ENCODE peak calls at places on chromosome 1, in ten cellular contexts. R, M, P, F, W, S, I, C, Y and J are unnamed samples.

GRCh38 chr1:6743189-6744101 is 41.8 kb upstream of the CAMTA1 start:
- DNase-seq in R (peak; percentile 92), M (peak; percentile 45), P (peak; percentile 14), F (peak; percentile 79), W (peak; percentile 78), S (peak; percentile 88), I (peak; percentile 82), C (peak; percentile 26), Y (no peak), J (no peak)

GRCh38 chr1:236129315-236129714 is 13.0 kb upstream of the GPR137B start:
- DNase-seq in R (no peak), M (no peak), P (no peak), F (no peak), W (no peak), S (no peak), I (no peak), C (no peak), Y (no peak), J (peak; percentile 25)

GRCh38 chr1:94858276-94858675 is 38.1 kb downstream of the SLC44A3 start:
- DNase-seq in R (no peak), M (peak; percentile 70), P (no peak), F (no peak), W (no peak), S (peak; percentile 12), I (peak; percentile 48), C (peak; percentile 18), Y (no peak), J (no peak)

GRCh38 chr1:26972390-26972789 is 12.1 kb upstream of the KDF1 start:
- DNase-seq in R (no peak), M (no peak), P (no peak), F (no peak), W (no peak), S (peak; percentile 54), I (no peak), C (no peak), Y (no peak), J (no peak)

GRCh38 chr1:24501371-24502167 is 1.1 kb upstream of the RCAN3 start:
- DNase-seq in R (no peak), M (peak; percentile 42), P (peak; percentile 60), F (no peak), W (no peak), S (peak; percentile 10), I (no peak), C (no peak), Y (no peak), J (no peak)

GRCh38 chr1:156394835-156395461 is 25.9 kb downstream of the RHBG start:
- DNase-seq in R (no peak), M (no peak), P (no peak), F (no peak), W (no peak), S (no peak), I (no peak), C (no peak), Y (no peak), J (no peak)

GRCh38 chr1:78370356-78370755 is 120.4 kb upstream of the PTGFR start:
- DNase-seq in R (peak; percentile 72), M (no peak), P (no peak), F (peak; percentile 16), W (peak; percentile 34), S (peak; percentile 91), I (peak; percentile 58), C (peak; percentile 16), Y (no peak), J (no peak)

GRCh38 chr1:243233908-243234307 is 21.2 kb downstream of the CEP170 start:
- DNase-seq in R (peak; percentile 91), M (no peak), P (no peak), F (peak; percentile 70), W (peak; percentile 53), S (peak; percentile 89), I (peak; percentile 37), C (no peak), Y (no peak), J (no peak)

GRCh38 chr1:92410706-92411105 is 76.0 kb downstream of the GFI1 start:
- DNase-seq in R (no peak), M (no peak), P (peak; percentile 32), F (no peak), W (no peak), S (no peak), I (no peak), C (no peak), Y (no peak), J (no peak)

GRCh38 chr1:99481391-99481996 is 164.4 kb upstream of the PALMD start:
- DNase-seq in R (peak; percentile 77), M (no peak), P (peak; percentile 23), F (peak; percentile 58), W (peak; percentile 59), S (peak; percentile 70), I (peak; percentile 62), C (no peak), Y (no peak), J (peak; percentile 45)

GRCh38 chr1:78388275-78388674 is 102.5 kb upstream of the PTGFR start:
- DNase-seq in R (no peak), M (no peak), P (no peak), F (no peak), W (no peak), S (no peak), I (no peak), C (no peak), Y (no peak), J (no peak)

DNA sequence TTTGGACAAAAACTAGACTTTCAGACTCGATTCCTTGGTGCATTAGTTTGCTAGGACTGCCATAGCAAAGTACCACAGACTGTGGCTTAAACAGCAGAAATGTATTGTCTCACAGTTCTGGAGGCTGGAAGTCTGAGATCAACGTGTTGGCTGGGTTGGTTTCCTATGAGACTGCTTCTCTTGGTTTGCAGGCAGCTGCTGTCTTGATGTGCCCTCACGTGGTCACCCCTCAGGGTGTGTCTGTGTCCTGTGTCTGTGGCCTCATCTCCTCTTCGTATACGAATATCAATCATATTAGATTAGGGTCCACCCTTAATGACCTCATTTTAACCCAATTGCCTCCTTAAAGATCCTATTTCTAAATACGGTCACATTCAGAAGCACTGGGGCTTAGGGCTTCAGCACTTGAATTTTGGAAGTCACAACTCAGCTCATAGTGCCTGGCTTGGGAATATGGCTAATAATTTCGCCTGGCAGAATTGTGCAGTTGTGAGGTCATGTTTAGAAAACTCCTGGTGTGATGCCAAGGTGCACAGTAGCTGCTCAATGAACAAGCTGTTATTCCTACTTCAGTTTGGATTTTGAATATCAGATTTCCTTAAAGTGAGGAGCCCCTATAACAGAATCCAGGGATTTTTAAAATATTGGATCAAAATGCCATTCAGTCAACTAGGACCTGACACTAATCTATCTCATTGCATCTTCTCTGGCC is 21.0 kb upstream of the DISC1 start:
- DNase-seq in R (peak; percentile 28), M (no peak), P (no peak), F (no peak), W (no peak), S (no peak), I (no peak), C (no peak), Y (no peak), J (no peak)
- TF ChIP-seq CTCF in R (no peak), M (no peak), P (no peak), F (no peak), W (no peak), S (no peak), I (no peak), C (no peak), Y (no peak), J (no peak)

GRCh38 chr1:47759581-47760247 is 237.5 kb downstream of the TRABD2B start:
- DNase-seq in R (no peak), M (no peak), P (peak; percentile 3), F (no peak), W (no peak), S (no peak), I (no peak), C (no peak), Y (no peak), J (no peak)
- TF ChIP-seq CTCF in R (no peak), M (no peak), P (no peak), F (no peak), W (peak; percentile 2), S (no peak), I (no peak), C (no peak), Y (no peak), J (no peak)

DNA sequence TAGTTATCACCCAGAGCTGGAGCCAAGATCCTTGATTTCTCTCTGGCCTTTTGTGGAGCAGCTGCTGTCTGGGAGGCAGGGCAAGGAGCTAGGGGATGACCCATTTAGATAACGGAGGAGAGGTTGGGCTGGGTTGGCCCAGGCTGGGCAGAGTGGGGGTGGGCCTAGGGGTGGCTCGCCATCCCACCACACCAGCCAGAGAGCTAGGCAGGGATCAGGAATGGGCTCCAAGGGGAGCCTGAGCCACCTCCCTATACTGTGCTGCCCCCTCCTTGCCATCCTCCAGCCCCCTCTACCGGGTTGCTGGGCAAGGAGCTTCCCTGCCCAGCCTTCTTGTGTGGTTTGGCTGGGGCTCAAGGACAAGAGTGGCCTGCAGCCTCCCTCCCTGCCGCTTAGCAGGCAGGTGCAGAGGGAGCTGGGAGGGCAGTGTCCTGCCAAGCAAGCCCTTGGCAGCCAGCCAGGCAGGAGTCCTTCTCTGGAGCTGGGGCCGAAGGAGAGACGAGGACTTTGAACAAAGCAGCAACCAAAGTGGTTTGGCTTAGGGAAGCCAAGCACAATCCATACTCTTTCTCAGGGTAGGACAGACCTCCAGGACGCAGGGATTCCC is 4.1 kb downstream of the NUAK2 start:
- DNase-seq in R (no peak), M (peak; percentile 88), P (peak; percentile 93), F (no peak), W (no peak), S (no peak), I (no peak), C (no peak), Y (no peak), J (no peak)
- TF ChIP-seq CTCF in R (no peak), M (no peak), P (no peak), F (no peak), W (peak; percentile 12), S (no peak), I (no peak), C (peak; percentile 21), Y (no peak), J (no peak)

GRCh38 chr1:14983277-14983676 is 170.3 kb upstream of the TMEM51 start:
- DNase-seq in R (no peak), M (no peak), P (no peak), F (no peak), W (no peak), S (no peak), I (no peak), C (no peak), Y (no peak), J (no peak)
- TF ChIP-seq CTCF in R (no peak), M (no peak), P (no peak), F (peak; percentile 13), W (no peak), S (no peak), I (peak; percentile 50), C (no peak), Y (no peak), J (no peak)

GRCh38 chr1:229342902-229343587 is at the start of gene CCSAP:
- DNase-seq in R (peak; percentile 29), M (peak; percentile 53), P (peak; percentile 63), F (no peak), W (no peak), S (peak; percentile 25), I (no peak), C (no peak), Y (no peak), J (no peak)
- TF ChIP-seq CTCF in R (no peak), M (no peak), P (no peak), F (no peak), W (no peak), S (no peak), I (peak; percentile 10), C (no peak), Y (no peak), J (no peak)